ENCODE peak calls at places on chromosome 5, in five cellular contexts. K is neuronal stem cell, Q is IMR-90, H is H1, I is trophoblast cell. F is an unnamed sample. For H3K36me3, the result is how much of the 10 kb centered on the place peaks cover.

GRCh38 chr5:122259995-122260394 is 52.0 kb upstream of the SNCAIP start:
- DNase-seq in K (no peak), Q (peak), H (no peak), I (peak), F (peak)

GRCh38 chr5:79692586-79692985 is 3.0 kb downstream of the CMYA5 start:
- DNase-seq in K (no peak), Q (no peak), H (no peak), I (no peak), F (no peak)

GRCh38 chr5:39578887-39579497 is 154.2 kb upstream of the DAB2 start:
- DNase-seq in K (peak), Q (peak), H (no peak), I (peak), F (peak)

GRCh38 chr5:61277190-61277589 is 54.9 kb upstream of the ZSWIM6 start:
- DNase-seq in K (no peak), Q (peak), H (no peak), I (no peak), F (peak)

GRCh38 chr5:37212096-37212495 is 37.1 kb downstream of the CPLANE1 start:
- DNase-seq in K (no peak), Q (no peak), H (no peak), I (peak), F (no peak)

GRCh38 chr5:148733601-148734438 is 79.5 kb upstream of the HTR4 start:
- DNase-seq in K (peak), Q (peak), H (peak), I (peak), F (peak)

GRCh38 chr5:4905674-4906528 is 234.2 kb upstream of the ADAMTS16 start:
- DNase-seq in K (no peak), Q (no peak), H (peak), I (no peak), F (no peak)

GRCh38 chr5:144189800-144190429 is 19.2 kb downstream of the KCTD16 start:
- DNase-seq in K (no peak), Q (peak), H (no peak), I (peak), F (peak)

GRCh38 chr5:30832519-30832918 is 361.0 kb upstream of the CDH6 start:
- DNase-seq in K (no peak), Q (no peak), H (no peak), I (no peak), F (no peak)

GRCh38 chr5:73296772-73297171 is 123.8 kb downstream of the TMEM174 start:
- DNase-seq in K (no peak), Q (peak), H (no peak), I (no peak), F (peak)

GRCh38 chr5:125829349-125829748 is 593.9 kb upstream of the GRAMD2B start:
- DNase-seq in K (no peak), Q (no peak), H (no peak), I (no peak), F (no peak)

GRCh38 chr5:169195601-169196000 is 105.3 kb downstream of the SLIT3 start:
- DNase-seq in K (no peak), Q (no peak), H (no peak), I (no peak), F (no peak)

GRCh38 chr5:153543959-153544470 is 53.5 kb downstream of the GRIA1 start:
- DNase-seq in K (no peak), Q (peak), H (no peak), I (no peak), F (no peak)

DNA sequence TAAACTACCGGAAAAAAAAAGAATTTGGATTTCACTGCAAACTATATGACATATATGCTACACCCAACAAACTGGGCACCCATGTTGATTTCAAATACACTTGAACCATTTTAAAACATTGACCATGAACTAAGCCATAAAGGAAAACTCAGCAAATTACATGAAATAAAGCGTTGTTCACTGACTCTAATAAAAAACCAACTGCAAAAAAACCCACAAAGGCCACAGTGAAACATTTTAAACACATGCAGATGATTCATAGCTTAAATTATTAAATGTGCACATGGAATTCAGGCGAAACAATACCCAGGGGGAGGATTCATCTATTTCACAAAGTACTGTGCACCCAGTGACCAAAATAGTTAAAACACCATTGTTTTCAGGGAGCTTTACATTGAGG is 33.3 kb downstream of the MTRR start:
- DNase-seq in K (no peak), Q (no peak), H (no peak), I (no peak), F (no peak)
- H3K36me3 ChIP-seq in K (under half), Q (under half), H (under half), I (under half), F (half or more)

DNA sequence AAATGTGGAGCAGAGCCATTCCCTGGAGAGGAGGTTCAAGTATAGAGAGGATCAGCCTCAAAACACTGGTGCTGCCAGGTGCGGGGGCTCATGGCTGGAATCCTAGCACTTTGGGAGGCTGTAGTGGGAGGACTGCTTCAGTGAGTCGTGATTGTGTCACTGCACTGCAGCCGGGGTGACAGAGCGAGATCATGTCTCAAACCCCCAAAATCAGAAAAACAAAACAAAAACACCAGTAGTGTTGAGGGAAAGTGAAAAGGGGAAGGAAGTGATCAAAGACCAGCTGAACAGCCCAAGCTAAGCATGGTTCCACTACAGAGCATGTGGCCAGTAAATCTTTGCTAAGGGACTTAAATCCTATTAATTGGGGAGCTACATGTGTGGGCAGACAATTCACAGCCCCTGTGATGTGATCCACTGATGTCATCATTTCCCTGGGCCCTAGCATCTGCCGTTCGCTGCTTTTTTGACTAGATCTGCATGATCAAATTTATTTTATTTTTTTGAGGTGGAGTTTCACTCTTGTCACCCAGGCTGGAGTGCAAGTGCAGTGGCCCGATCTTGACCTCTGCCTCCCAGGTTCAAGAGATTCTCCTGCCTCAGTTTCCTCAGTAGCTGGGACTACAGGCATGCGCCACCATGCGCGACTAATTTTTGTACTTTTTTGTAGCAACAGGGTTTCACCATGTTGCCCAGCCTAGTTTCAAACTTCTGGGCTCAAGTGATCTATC is 2.7 kb upstream of the PCBD2 start:
- DNase-seq in K (no peak), Q (peak), H (no peak), I (no peak), F (no peak)
- H2AFZ ChIP-seq in K (no peak), Q (no peak), H (no peak), I (no peak), F (no peak)

GRCh38 chr5:399296-400281 is 43.4 kb upstream of the EXOC3 start:
- DNase-seq in K (peak), Q (peak), H (peak), I (peak), F (peak)

GRCh38 chr5:400282-401215 is 42.4 kb upstream of the EXOC3 start:
- DNase-seq in K (no peak), Q (peak), H (peak), I (peak), F (peak)

GRCh38 chr5:403995-404394 is 39.0 kb upstream of the EXOC3 start:
- DNase-seq in K (no peak), Q (no peak), H (no peak), I (no peak), F (no peak)

GRCh38 chr5:402615-403359 is 40.2 kb upstream of the EXOC3 start:
- DNase-seq in K (no peak), Q (peak), H (no peak), I (peak), F (no peak)

GRCh38 chr5:401216-402034 is 41.6 kb upstream of the EXOC3 start:
- DNase-seq in K (no peak), Q (no peak), H (no peak), I (no peak), F (no peak)
- H4K91ac ChIP-seq in K (peak), Q (peak), H (peak), I (peak), F (peak)

DNA sequence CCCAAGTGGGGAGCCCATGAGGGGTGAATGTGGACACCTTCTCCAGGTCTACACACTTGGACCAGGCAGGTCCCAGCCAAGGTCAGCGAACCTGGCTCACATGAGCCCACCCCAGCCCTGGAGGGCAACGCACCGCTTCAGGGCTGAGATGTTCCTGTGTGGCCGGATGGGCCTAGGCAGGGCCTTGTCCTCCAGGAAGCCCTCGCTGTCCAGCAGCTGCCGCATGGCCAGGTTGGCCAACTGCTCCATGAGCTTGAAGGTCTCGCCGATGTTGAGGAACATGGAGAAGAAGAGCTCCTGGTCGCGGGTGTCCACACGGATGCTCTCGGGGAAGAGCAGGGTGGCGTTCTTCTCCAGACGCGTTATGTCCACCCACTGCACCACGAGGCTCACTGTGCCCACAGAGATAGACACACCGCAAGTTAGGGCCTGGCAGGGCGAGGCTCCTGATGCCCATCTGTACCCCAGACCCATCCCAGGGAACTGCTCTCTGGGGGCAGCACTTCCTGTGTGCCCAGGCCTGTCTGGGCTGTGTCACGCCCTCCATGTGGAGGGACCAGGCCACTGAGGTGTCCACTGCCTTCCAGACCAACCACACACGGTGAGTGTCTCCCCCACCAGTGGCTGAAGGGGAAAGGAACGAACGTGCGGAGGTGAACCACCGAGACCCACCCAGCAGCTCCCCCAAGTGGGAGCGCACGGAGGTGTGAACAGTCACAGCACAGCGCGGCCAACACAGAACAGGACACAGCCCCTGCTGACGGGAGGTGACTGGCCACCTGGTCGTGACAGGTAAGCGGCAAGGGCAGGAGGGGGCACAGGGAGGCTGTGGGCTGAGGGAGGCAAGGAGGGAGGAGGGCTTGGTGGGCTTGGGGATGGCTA is 14.4 kb downstream of the TBC1D9B start:
- DNase-seq in K (no peak), Q (no peak), H (no peak), I (no peak), F (no peak)
- H3K36me3 ChIP-seq in K (half or more), Q (half or more), H (under half), I (half or more), F (half or more)

DNA sequence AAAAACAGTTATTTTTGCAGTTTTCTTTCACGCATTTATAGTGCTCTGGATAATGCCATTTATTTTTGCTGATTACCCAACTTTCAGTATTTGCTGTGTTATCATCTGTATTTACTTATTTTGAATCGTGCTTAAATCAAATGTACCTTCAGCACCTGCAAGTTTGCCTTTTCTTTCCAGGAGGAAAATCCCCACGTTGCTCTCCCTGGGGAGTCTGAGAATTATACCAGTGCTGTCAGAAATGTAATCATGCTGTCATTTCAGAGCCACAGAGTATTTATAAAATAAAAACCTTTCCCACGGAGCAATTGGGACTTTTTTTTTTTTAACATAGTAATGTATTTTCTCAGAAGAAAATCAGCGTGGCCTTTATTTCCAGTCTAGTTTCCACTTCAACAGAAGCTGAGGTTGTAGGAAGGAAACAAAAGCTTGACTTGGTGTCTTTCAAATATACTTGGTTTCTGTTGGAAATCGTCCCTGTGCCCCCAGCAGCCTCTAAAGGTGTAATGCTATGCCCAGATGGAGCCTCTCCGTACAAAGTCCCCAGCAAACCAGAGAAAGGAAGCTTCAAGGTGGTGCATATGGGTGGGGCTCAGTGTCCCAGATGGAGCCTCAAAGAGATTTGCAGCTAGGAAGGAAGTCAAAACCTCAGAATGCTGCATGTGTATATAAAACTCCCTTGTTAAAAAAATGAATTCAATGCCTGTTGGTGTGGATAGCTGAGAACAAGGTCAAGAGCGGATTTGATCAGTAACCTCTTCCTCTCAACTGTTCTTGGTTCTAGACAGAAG is 2.1 kb downstream of the GPR150 start:
- DNase-seq in K (no peak), Q (no peak), H (no peak), I (no peak), F (no peak)
- H2AFZ ChIP-seq in K (peak), Q (no peak), H (no peak), I (no peak), F (no peak)

GRCh38 chr5:178627259-178627598 is 379 bp upstream of the CLK4 start:
- DNase-seq in K (no peak), Q (no peak), H (no peak), I (no peak), F (no peak)

GRCh38 chr5:178622679-178623247 is 4.1 kb downstream of the CLK4 start:
- DNase-seq in K (no peak), Q (no peak), H (no peak), I (no peak), F (no peak)

GRCh38 chr5:178626484-178627258 is at the start of gene CLK4:
- DNase-seq in K (peak), Q (peak), H (peak), I (peak), F (peak)

GRCh38 chr5:178624626-178625546 is 2.0 kb downstream of the CLK4 start:
- DNase-seq in K (no peak), Q (peak), H (no peak), I (peak), F (peak)

GRCh38 chr5:178625679-178626483 is 969 bp downstream of the CLK4 start:
- DNase-seq in K (no peak), Q (no peak), H (no peak), I (peak), F (peak)
- H4K91ac ChIP-seq in K (no peak), Q (no peak), H (no peak), I (peak), F (peak)